ENCODE peak calls at places on chromosomes 2 and 18, in six cellular contexts. Q is ovary, C is body of pancreas, X is esophagus squamous epithelium, W is AG04450, E is IMR-90. D is an unnamed sample.

GRCh38 chr2:160096414-160096813 is 34.0 kb upstream of the PLA2R1 start:
- DNase-seq in W (no peak), C (no peak), X (no peak), E (no peak), Q (no peak), D (peak; percentile 20)

GRCh38 chr2:120680136-120680761 is 55.4 kb upstream of the GLI2 start:
- DNase-seq in X (peak; percentile 16), W (peak; percentile 70), Q (peak; percentile 87), C (peak; percentile 88), E (peak; percentile 88), D (peak; percentile 31)

GRCh38 chr18:79518028-79518682 is 122.4 kb downstream of the NFATC1 start:
- DNase-seq in X (no peak), W (no peak), C (no peak), E (no peak), Q (no peak), D (no peak)

GRCh38 chr2:217849154-217849553 is 153.6 kb downstream of the TNS1 start:
- DNase-seq in X (no peak), E (no peak), C (no peak), Q (no peak), W (no peak), D (no peak)

GRCh38 chr2:218005486-218005885 is 2.7 kb upstream of the TNS1 start:
- DNase-seq in E (no peak), Q (no peak), W (no peak), C (no peak), X (no peak), D (no peak)

GRCh38 chr2:188524519-188525113 is 232.9 kb downstream of the GULP1 start:
- DNase-seq in E (peak; percentile 69), X (no peak), Q (peak; percentile 47), W (peak; percentile 36), C (peak; percentile 38), D (no peak)

GRCh38 chr2:208985644-208986043 is 438.2 kb upstream of the MAP2 start:
- DNase-seq in E (no peak), C (no peak), X (no peak), Q (no peak), W (no peak), D (no peak)

GRCh38 chr2:135641156-135642068 is 100.2 kb upstream of the UBXN4 start:
- DNase-seq in W (no peak), Q (no peak), X (no peak), E (no peak), C (no peak), D (no peak)

GRCh38 chr18:79380816-79381806 is 14.6 kb upstream of the NFATC1 start:
- DNase-seq in Q (peak; percentile 83), C (peak; percentile 76), X (no peak), W (no peak), E (peak; percentile 29), D (no peak)

GRCh38 chr18:58241026-58241679 is 197.1 kb downstream of the NEDD4L start:
- DNase-seq in Q (no peak), X (no peak), C (no peak), E (no peak), W (no peak), D (no peak)

GRCh38 chr2:118812530-118812929 is 34.9 kb downstream of the EN1 start:
- DNase-seq in X (no peak), C (no peak), E (no peak), Q (no peak), W (no peak), D (no peak)
- H3K27me3 ChIP-seq in X (no peaks in the 10 kb centered on the region), C (no peaks in the 10 kb centered on the region), E (peaks cover 22% of the 10 kb centered on the region), Q (no peaks in the 10 kb centered on the region), W (no peaks in the 10 kb centered on the region), D (peaks cover 6% of the 10 kb centered on the region)

GRCh38 chr2:181678744-181679543 is 1.4 kb downstream of the NEUROD1 start:
- DNase-seq in W (no peak), Q (no peak), C (no peak), X (no peak), E (no peak), D (no peak)
- H3K27me3 ChIP-seq in W (peaks cover 61% of the 10 kb centered on the region), Q (no peaks in the 10 kb centered on the region), C (peaks cover 47% of the 10 kb centered on the region), X (peaks cover 45% of the 10 kb centered on the region), E (peaks cover 54% of the 10 kb centered on the region), D (peaks cover 5% of the 10 kb centered on the region)

DNA sequence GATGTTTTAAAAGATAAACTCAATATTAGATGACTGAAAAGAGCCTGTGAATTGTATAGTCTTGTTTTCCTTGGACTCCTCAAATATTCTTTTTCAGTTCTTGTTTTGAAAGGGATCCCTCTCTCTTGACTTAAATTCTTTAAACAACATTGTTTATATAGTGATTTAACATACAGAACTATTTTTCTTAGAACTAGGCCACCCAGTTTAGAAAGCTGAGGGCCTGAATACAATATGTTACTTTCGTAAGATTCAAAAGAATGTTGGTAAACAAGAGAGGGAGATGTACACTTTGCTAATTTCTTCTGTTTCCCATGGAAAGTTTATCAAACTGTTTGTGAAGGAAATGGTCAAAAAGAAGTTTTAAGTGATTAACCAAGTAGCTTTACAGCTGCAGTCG is 5.5 kb upstream of the TSPYL6 start:
- DNase-seq in W (no peak), E (peak; percentile 44), X (no peak), C (no peak), Q (no peak), D (no peak)
- H3K27me3 ChIP-seq in W (no peaks in the 10 kb centered on the region), E (no peaks in the 10 kb centered on the region), X (no peaks in the 10 kb centered on the region), C (no peaks in the 10 kb centered on the region), Q (no peaks in the 10 kb centered on the region), D (no peaks in the 10 kb centered on the region)

GRCh38 chr2:170712653-170713279 is 2.4 kb upstream of the SP5 start:
- DNase-seq in Q (no peak), X (no peak), C (no peak), W (no peak), E (no peak), D (no peak)

GRCh38 chr2:170714156-170715061 is 728 bp upstream of the SP5 start:
- DNase-seq in E (no peak), Q (peak; percentile 45), C (peak; percentile 63), X (no peak), W (no peak), D (no peak)

GRCh38 chr2:170711774-170712652 is 3.1 kb upstream of the SP5 start:
- DNase-seq in X (no peak), Q (peak; percentile 33), W (no peak), E (no peak), C (peak; percentile 25), D (no peak)

GRCh38 chr2:170715062-170715931 is at the start of gene SP5:
- DNase-seq in X (no peak), W (peak; percentile 4), Q (peak; percentile 68), C (peak; percentile 78), E (peak; percentile 29), D (peak; percentile 5)

GRCh38 chr2:170713280-170714155 is 1.6 kb upstream of the SP5 start:
- DNase-seq in W (no peak), C (peak; percentile 13), X (no peak), E (no peak), Q (peak; percentile 36), D (peak; percentile 6)
- H3K27me3 ChIP-seq in W (peaks cover 76% of the 10 kb centered on the region), C (peaks cover 19% of the 10 kb centered on the region), X (no peaks in the 10 kb centered on the region), E (peaks cover 79% of the 10 kb centered on the region), Q (no peaks in the 10 kb centered on the region), D (no peaks in the 10 kb centered on the region)

GRCh38 chr2:26612034-26612433 is 29.1 kb downstream of the CIB4 start:
- DNase-seq in E (no peak), W (no peak), Q (no peak), X (no peak), C (no peak), D (no peak)
- H3K27me3 ChIP-seq in E (peaks cover 87% of the 10 kb centered on the region), W (peaks cover 77% of the 10 kb centered on the region), Q (no peaks in the 10 kb centered on the region), X (no peaks in the 10 kb centered on the region), C (no peaks in the 10 kb centered on the region), D (no peaks in the 10 kb centered on the region)

GRCh38 chr2:240192661-240193060 is 52.2 kb upstream of the OTOS start:
- DNase-seq in W (no peak), X (no peak), E (no peak), Q (peak; percentile 2), C (no peak), D (no peak)

GRCh38 chr2:240195316-240195861 is 54.9 kb upstream of the OTOS start:
- DNase-seq in Q (no peak), X (no peak), W (no peak), E (no peak), C (no peak), D (no peak)

GRCh38 chr2:240189686-240190085 is 49.2 kb upstream of the OTOS start:
- DNase-seq in X (no peak), W (no peak), Q (peak; percentile 13), C (no peak), E (no peak), D (no peak)

GRCh38 chr2:240187989-240188590 is 47.6 kb upstream of the OTOS start:
- DNase-seq in C (no peak), W (no peak), E (no peak), X (no peak), Q (no peak), D (no peak)

DNA sequence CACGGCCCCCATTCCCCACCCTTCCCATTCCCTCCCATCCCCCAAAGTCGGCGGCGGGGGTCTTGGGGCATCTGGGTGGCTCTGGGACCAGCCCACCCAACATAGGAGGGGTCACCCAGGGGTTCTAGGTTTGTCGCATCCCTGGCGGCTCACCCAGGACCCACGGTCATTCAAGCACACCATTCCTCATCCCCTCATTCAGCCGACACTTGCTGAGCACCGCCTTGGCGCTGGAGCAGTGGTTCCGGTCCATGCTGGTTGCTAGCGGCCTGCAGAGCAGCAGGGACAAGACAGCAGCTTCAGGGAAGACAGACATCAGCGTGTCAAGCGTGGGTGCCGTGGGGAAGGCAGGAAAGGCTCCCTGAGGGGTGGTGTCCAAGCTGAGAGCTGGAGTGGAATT is 50.5 kb upstream of the OTOS start:
- DNase-seq in X (no peak), Q (peak; percentile 27), E (no peak), W (no peak), C (no peak), D (no peak)
- H3K27me3 ChIP-seq in X (no peaks in the 10 kb centered on the region), Q (no peaks in the 10 kb centered on the region), E (peaks cover 48% of the 10 kb centered on the region), W (peaks cover 25% of the 10 kb centered on the region), C (no peaks in the 10 kb centered on the region), D (no peaks in the 10 kb centered on the region)

GRCh38 chr2:177714704-177715103 is 322.1 kb downstream of the AGPS start:
- DNase-seq in X (no peak), E (no peak), C (no peak), Q (no peak), W (no peak), D (no peak)
- H3K27me3 ChIP-seq in X (no peaks in the 10 kb centered on the region), E (no peaks in the 10 kb centered on the region), C (no peaks in the 10 kb centered on the region), Q (no peaks in the 10 kb centered on the region), W (peaks cover 2% of the 10 kb centered on the region), D (no peaks in the 10 kb centered on the region)

DNA sequence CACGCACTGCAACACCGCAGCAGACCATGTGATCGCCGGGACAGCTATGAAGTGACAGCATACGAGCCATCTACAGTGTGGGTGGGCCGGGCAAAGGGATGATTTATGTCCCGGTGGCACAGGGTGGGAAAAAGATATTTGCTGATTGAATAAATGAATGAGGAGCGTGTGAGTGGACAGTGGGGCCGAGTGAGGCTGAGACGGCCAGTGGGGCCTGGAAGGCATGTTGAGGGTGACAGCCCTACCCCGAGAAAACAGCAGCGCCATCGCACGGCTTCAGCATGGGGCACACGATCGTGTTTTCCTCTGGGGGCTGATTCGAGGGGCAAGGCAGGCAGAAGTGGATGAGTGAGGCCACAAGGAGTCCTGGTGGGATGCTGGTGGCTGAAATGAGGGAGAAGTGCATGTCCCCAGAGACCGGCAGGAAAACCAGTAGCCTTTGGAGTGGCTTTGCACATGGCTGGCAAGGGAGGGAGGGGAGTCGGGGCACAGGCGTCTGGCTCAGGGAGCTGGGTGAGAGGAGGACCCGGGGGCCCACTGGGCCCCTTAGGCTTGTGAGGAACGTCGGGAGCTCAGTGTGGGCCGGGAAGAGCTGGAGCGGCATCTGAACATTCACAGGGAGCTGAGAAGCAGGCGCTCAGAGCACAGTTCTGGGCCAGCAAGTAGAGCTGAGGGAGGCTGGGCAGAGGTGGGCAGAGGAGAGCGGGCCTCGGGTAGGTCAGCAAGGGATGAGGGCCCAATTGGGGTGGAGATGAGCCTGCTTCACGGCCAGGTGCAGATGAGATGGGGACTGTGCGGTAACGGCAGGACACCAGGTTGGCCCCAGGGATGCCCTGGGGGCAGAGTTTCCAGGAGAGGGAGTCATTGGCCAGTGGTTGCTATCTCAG is 32.1 kb upstream of the MAL start:
- DNase-seq in W (no peak), Q (no peak), X (no peak), E (no peak), C (no peak), D (no peak)
- H3K27me3 ChIP-seq in W (peaks cover 3% of the 10 kb centered on the region), Q (no peaks in the 10 kb centered on the region), X (no peaks in the 10 kb centered on the region), E (peaks cover 27% of the 10 kb centered on the region), C (no peaks in the 10 kb centered on the region), D (no peaks in the 10 kb centered on the region)